ENCODE peak calls at places on chromosomes 12 and 14, in nine cellular contexts. J is fibroblast of the aortic adventitia; Q is CD8-positive, alpha-beta T cell; V is RWPE1; X is progenitor cell of endocrine pancreas; F is HS-5; C is nucleus accumbens; K is activated CD4-positive, alpha-beta T cell treated with anti-CD3 and anti-CD28 coated beads for 48 hours; H is EH. N is an unnamed sample.

GRCh38 chr12:102876883-102877282 is 40.2 kb downstream of the PAH start:
- DNase-seq in Q (no peak), X (no peak), F (no peak), K (peak; percentile 18), V (no peak), J (no peak), H (no peak), C (no peak), N (no peak)

GRCh38 chr12:96327889-96328288 is 72.3 kb downstream of the CDK17 start:
- DNase-seq in Q (no peak), X (no peak), V (no peak), F (no peak), H (no peak), K (no peak), J (no peak), C (no peak), N (no peak)

GRCh38 chr14:61438860-61439765 is 117.7 kb downstream of the PRKCH start:
- DNase-seq in H (peak; percentile 65), C (no peak), Q (peak; percentile 54), F (no peak), V (peak; percentile 44), X (no peak), J (peak; percentile 75), K (peak; percentile 55), N (peak; percentile 27)

GRCh38 chr12:104846056-104846762 is 111.9 kb downstream of the SLC41A2 start:
- DNase-seq in K (no peak), J (peak; percentile 77), F (no peak), X (no peak), C (no peak), V (no peak), Q (no peak), H (peak; percentile 71), N (no peak)

GRCh38 chr12:115817399-115817798 is 460.1 kb downstream of the MED13L start:
- DNase-seq in X (no peak), F (no peak), C (peak; percentile 0), J (no peak), K (no peak), Q (no peak), V (no peak), H (no peak), N (no peak)

GRCh38 chr12:116614194-116614885 is 55.2 kb downstream of the MAP1LC3B2 start:
- DNase-seq in X (no peak), K (no peak), F (no peak), V (no peak), Q (no peak), C (no peak), J (no peak), H (peak; percentile 37), N (no peak)

GRCh38 chr12:57474862-57475261 is 4.8 kb downstream of the ARHGAP9 start:
- DNase-seq in Q (no peak), C (no peak), J (no peak), H (no peak), X (no peak), K (no peak), F (no peak), V (no peak), N (no peak)

GRCh38 chr12:57276935-57277563 is 26.1 kb upstream of the STAC3 start:
- DNase-seq in V (no peak), X (no peak), J (peak; percentile 40), H (peak; percentile 48), K (peak; percentile 55), F (no peak), C (no peak), Q (peak; percentile 19), N (no peak)

GRCh38 chr14:94317259-94317658 is 5.9 kb downstream of the SERPINA6 start:
- DNase-seq in F (no peak), J (peak; percentile 73), X (no peak), C (no peak), H (peak; percentile 6), Q (no peak), K (no peak), V (no peak), N (no peak)

GRCh38 chr12:27756670-27757069 is 23.4 kb upstream of the KLHL42 start:
- DNase-seq in V (no peak), C (no peak), F (no peak), K (no peak), J (no peak), X (no peak), Q (no peak), H (no peak), N (no peak)

GRCh38 chr12:63064080-63064479 is 86.9 kb downstream of the AVPR1A start:
- DNase-seq in V (peak; percentile 5), Q (no peak), F (peak; percentile 65), K (no peak), X (no peak), J (peak; percentile 38), C (no peak), H (peak; percentile 88), N (no peak)

GRCh38 chr12:45232146-45232731 is 16.3 kb downstream of the ANO6 start:
- DNase-seq in X (no peak), Q (no peak), C (no peak), J (no peak), F (no peak), K (no peak), V (no peak), H (no peak), N (no peak)

GRCh38 chr12:64006211-64006610 is 161.7 kb downstream of the SRGAP1 start:
- DNase-seq in H (peak; percentile 91), J (peak; percentile 78), Q (no peak), F (no peak), V (no peak), X (no peak), C (no peak), K (no peak), N (no peak)

GRCh38 chr12:41190360-41190759 is 2.2 kb downstream of the PDZRN4 start:
- DNase-seq in J (no peak), H (peak; percentile 1), Q (no peak), K (no peak), C (peak; percentile 23), F (no peak), V (no peak), X (no peak), N (no peak)

GRCh38 chr12:30514666-30515065 is 181.0 kb downstream of the IPO8 start:
- DNase-seq in V (peak; percentile 2), F (no peak), J (no peak), K (no peak), Q (no peak), X (no peak), H (no peak), C (no peak), N (no peak)

GRCh38 chr12:51828951-51829581 is 19.5 kb downstream of the FIGNL2 start:
- DNase-seq in J (no peak), H (no peak), K (no peak), Q (no peak), X (no peak), F (no peak), C (no peak), V (no peak), N (no peak)

GRCh38 chr12:49049566-49050224 is 10.9 kb downstream of the KMT2D start:
- DNase-seq in V (peak; percentile 70), X (no peak), F (no peak), K (no peak), Q (no peak), H (peak; percentile 76), J (peak; percentile 48), C (no peak), N (no peak)

GRCh38 chr14:39293629-39294028 is 59.9 kb downstream of the MIA2 start:
- DNase-seq in X (no peak), Q (no peak), H (no peak), V (no peak), J (no peak), C (no peak), K (no peak), F (no peak), N (no peak)

GRCh38 chr12:47280543-47281330 is 201.0 kb upstream of the AMIGO2 start:
- DNase-seq in J (no peak), K (no peak), V (no peak), C (no peak), F (no peak), X (no peak), Q (no peak), H (no peak), N (no peak)

GRCh38 chr12:59695379-59695778 is 99.5 kb downstream of the SLC16A7 start:
- DNase-seq in V (peak; percentile 28), H (peak; percentile 62), C (no peak), Q (no peak), X (no peak), J (peak; percentile 72), F (peak; percentile 76), K (no peak), N (no peak)

GRCh38 chr12:46414591-46415268 is 42.2 kb upstream of the SLC38A2 start:
- DNase-seq in H (no peak), V (no peak), F (no peak), J (no peak), K (no peak), X (no peak), Q (no peak), C (no peak), N (no peak)

GRCh38 chr14:93878871-93879270 is 48.3 kb upstream of the FAM181A start:
- DNase-seq in V (no peak), H (no peak), F (no peak), X (no peak), Q (no peak), J (no peak), K (no peak), C (no peak), N (no peak)

GRCh38 chr14:42629553-42629952 is 1022.9 kb downstream of the LRFN5 start:
- DNase-seq in X (no peak), K (no peak), H (no peak), V (no peak), J (no peak), C (no peak), F (no peak), Q (no peak), N (no peak)

GRCh38 chr12:27937768-27938167 is 34.8 kb downstream of the PTHLH start:
- DNase-seq in Q (no peak), F (no peak), C (no peak), K (no peak), X (no peak), H (no peak), J (no peak), V (no peak), N (no peak)

N was measured in effector CD4-positive, alpha-beta T cell.